ENCODE peak calls at places on chromosome 17, in eight cellular contexts. W, B, E, L, S, O, Q and U are unnamed samples.
A peak's percentile ranks its signal among the peaks of the same experiment; 100 is the strongest.

GRCh38 chr17:40093580-40094201 is 6.7 kb downstream of the NR1D1 start:
- DNase-seq in Q (no peak), W (peak; percentile 53), B (no peak), E (no peak), O (no peak), S (no peak), L (no peak), U (no peak)

GRCh38 chr17:47224971-47225370 is 15.8 kb downstream of the MYL4 start:
- DNase-seq in E (peak; percentile 42), B (peak; percentile 24), S (no peak), W (no peak), Q (no peak), L (no peak), O (no peak), U (no peak)

GRCh38 chr17:69466905-69467630 is 52.6 kb downstream of the MAP2K6 start:
- DNase-seq in E (peak; percentile 20), L (no peak), O (no peak), W (no peak), Q (no peak), S (no peak), B (peak; percentile 75), U (no peak)

GRCh38 chr17:80083136-80083661 is 18.2 kb upstream of the GAA start:
- DNase-seq in S (no peak), O (no peak), B (no peak), E (no peak), W (no peak), Q (no peak), L (no peak), U (no peak)

GRCh38 chr17:42698736-42699414 is 16.5 kb downstream of the CNTNAP1 start:
- DNase-seq in S (no peak), W (no peak), Q (no peak), L (no peak), B (peak; percentile 63), E (peak; percentile 92), O (no peak), U (peak; percentile 43)

GRCh38 chr17:52895272-52895671 is 736.8 kb upstream of the CA10 start:
- DNase-seq in S (no peak), Q (no peak), L (no peak), W (no peak), O (no peak), E (no peak), B (no peak), U (no peak)

GRCh38 chr17:31808521-31808920 is 50.5 kb downstream of the COPRS start:
- DNase-seq in W (no peak), L (no peak), B (no peak), Q (no peak), O (no peak), S (no peak), E (no peak), U (no peak)

GRCh38 chr17:49621946-49622529 is 46.4 kb downstream of the NXPH3 start:
- DNase-seq in E (no peak), L (no peak), O (no peak), W (no peak), B (no peak), S (no peak), Q (no peak), U (no peak)

GRCh38 chr17:37848690-37849616 is 75.3 kb upstream of the TBC1D3K start:
- DNase-seq in B (peak; percentile 90), E (peak; percentile 77), O (no peak), L (no peak), S (no peak), Q (no peak), W (no peak), U (peak; percentile 74)

GRCh38 chr17:62995377-62995885 is 29.4 kb downstream of the TANC2 start:
- DNase-seq in B (peak; percentile 27), S (peak; percentile 35), W (no peak), Q (no peak), L (peak; percentile 13), E (peak; percentile 45), O (no peak), U (peak; percentile 47)

GRCh38 chr17:29591737-29592624 is 951 bp upstream of the ANKRD13B start:
- DNase-seq in E (peak; percentile 70), B (no peak), Q (peak; percentile 98), W (peak; percentile 93), O (peak; percentile 88), S (peak; percentile 98), L (peak; percentile 99), U (peak; percentile 90)

GRCh38 chr17:40106089-40106759 is 5.8 kb upstream of the NR1D1 start:
- DNase-seq in S (no peak), B (no peak), Q (no peak), O (no peak), W (no peak), E (no peak), L (no peak), U (no peak)

GRCh38 chr17:29133146-29133713 is 47.0 kb downstream of the MYO18A start:
- DNase-seq in S (no peak), E (peak; percentile 90), W (peak; percentile 85), Q (no peak), O (peak; percentile 79), L (no peak), B (peak; percentile 79), U (peak; percentile 47)

GRCh38 chr17:77386502-77387192 is 245.9 kb downstream of the SEC14L1 start:
- DNase-seq in W (no peak), Q (no peak), L (no peak), E (no peak), B (no peak), O (no peak), S (no peak), U (no peak)

GRCh38 chr17:80872011-80872929 is 119.4 kb upstream of the CHMP6 start:
- DNase-seq in W (peak; percentile 35), S (no peak), O (no peak), Q (no peak), B (no peak), L (no peak), E (no peak), U (no peak)

GRCh38 chr17:55089955-55090573 is 121.5 kb downstream of the STXBP4 start:
- DNase-seq in B (peak; percentile 34), E (peak; percentile 33), L (no peak), Q (no peak), W (no peak), S (peak; percentile 4), O (no peak), U (peak; percentile 47)

GRCh38 chr17:3843935-3844516 is 2.0 kb downstream of the NCBP3 start:
- DNase-seq in Q (no peak), O (no peak), L (peak; percentile 36), S (peak; percentile 39), E (peak; percentile 34), B (no peak), W (no peak), U (peak; percentile 60)

DNA sequence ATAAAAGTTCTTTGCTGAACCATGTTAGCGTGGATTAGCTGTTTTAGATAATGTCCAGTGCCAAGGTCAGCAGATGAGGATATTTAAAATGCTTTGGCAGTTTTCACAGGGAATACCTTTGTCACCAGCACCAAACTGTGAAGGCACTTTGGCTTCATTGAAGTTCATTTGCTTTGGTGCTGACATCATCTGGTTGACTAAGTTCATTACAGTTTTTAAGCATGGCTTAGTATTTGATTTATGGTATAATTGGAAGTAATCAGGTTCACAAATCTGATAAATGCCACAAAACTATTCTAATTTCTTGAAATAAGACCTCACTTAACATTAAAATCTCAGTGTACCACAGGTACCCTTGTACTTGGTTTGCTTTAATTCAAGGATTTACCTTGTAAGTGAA is 4.3 kb downstream of the GID4 start:
- DNase-seq in B (peak; percentile 8), W (no peak), Q (no peak), E (peak; percentile 37), L (no peak), S (no peak), O (no peak), U (peak; percentile 13)
- TF ChIP-seq CTCF in B (peak; percentile 14), W (peak; percentile 35), Q (no peak), E (peak; percentile 12), L (no peak), S (peak; percentile 23), O (peak; percentile 21), U (peak; percentile 36)

GRCh38 chr17:7893226-7893880 is 4.8 kb downstream of the CHD3 start:
- DNase-seq in E (no peak), S (no peak), O (no peak), B (no peak), L (no peak), Q (no peak), W (no peak), U (no peak)

GRCh38 chr17:7894226-7894625 is 5.6 kb downstream of the CHD3 start:
- DNase-seq in O (no peak), E (no peak), S (no peak), B (no peak), Q (no peak), W (no peak), L (no peak), U (no peak)

GRCh38 chr17:7897090-7897489 is 8.5 kb downstream of the CHD3 start:
- DNase-seq in Q (no peak), W (no peak), B (no peak), E (no peak), L (no peak), O (no peak), S (no peak), U (no peak)

GRCh38 chr17:7894866-7895265 is 6.3 kb downstream of the CHD3 start:
- DNase-seq in O (no peak), W (no peak), B (no peak), S (no peak), Q (no peak), E (no peak), L (no peak), U (no peak)

GRCh38 chr17:7897773-7898172 is 9.2 kb downstream of the CHD3 start:
- DNase-seq in O (no peak), W (no peak), B (no peak), Q (no peak), S (peak; percentile 47), L (no peak), E (peak; percentile 79), U (peak; percentile 51)
- TF ChIP-seq CTCF in O (peak; percentile 50), W (peak; percentile 74), B (peak; percentile 28), Q (peak; percentile 30), S (peak; percentile 48), L (no peak), E (peak; percentile 66), U (peak; percentile 51)

DNA sequence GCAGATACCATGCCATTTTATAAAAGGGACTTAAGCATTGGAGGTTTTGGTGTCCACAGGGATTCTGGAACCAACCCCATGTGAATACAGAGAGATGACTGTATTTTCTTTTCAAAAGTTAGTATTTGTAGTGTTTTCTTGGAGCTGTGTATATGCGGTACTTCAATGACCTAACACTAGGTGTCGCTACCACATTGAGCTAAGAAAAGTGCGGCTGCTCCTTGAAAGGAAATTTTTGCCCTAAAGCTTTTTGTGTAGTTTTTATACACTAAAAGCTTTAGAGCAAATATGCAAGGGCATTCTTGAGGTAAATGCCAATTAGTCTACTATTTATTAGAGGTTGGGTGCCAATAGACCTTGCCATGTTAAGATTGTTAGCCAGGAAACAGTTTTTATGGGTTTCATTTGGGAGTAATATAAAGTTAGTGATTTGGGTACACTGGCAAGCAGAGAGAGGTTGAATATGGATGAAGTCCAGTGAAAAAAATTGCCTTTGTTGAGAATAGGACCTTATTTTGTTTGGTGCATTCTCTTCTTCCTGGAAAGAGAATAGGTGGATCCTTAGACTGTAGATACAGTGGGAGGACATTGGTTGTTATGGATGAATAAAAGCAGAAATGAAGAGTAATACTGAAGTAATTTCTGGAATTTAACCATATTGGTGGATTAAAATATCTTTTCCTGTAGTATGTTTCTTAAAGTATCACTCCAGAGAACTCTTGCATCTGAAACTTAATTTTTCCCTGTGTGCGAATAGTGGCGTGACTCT is 43.3 kb downstream of the BCAS3 start:
- DNase-seq in S (peak; percentile 67), L (peak; percentile 45), E (peak; percentile 78), Q (peak; percentile 20), W (no peak), O (no peak), B (peak; percentile 46), U (peak; percentile 62)
- TF ChIP-seq CTCF in S (peak; percentile 87), L (peak; percentile 90), E (peak; percentile 93), Q (peak; percentile 92), W (peak; percentile 93), O (peak; percentile 89), B (peak; percentile 96), U (peak; percentile 74)

GRCh38 chr17:82178499-82179290 is 33.9 kb downstream of the CCDC57 start:
- DNase-seq in B (no peak), E (no peak), L (no peak), W (no peak), S (no peak), O (no peak), Q (no peak), U (no peak)
- TF ChIP-seq CTCF in B (no peak), E (no peak), L (no peak), W (no peak), S (no peak), O (no peak), Q (no peak), U (no peak)